ENCODE peak calls at places on chromosomes 1 and 21, in six cellular contexts. O is HepG2, I is COR-L47, W is NCI-H774, V is cardiac fibroblast, G is transverse colon. D is an unnamed sample.

GRCh38 chr1:55285849-55286248 is 70.7 kb upstream of the USP24 start:
- DNase-seq in O (no peak), I (peak), W (no peak), V (no peak), G (no peak), D (no peak)

GRCh38 chr1:193216920-193217319 is 30.5 kb upstream of the B3GALT2 start:
- DNase-seq in O (no peak), I (peak), W (no peak), V (no peak), G (no peak), D (no peak)

GRCh38 chr1:234839663-234840062 is 229.7 kb upstream of the IRF2BP2 start:
- DNase-seq in O (peak), I (no peak), W (no peak), V (no peak), G (no peak), D (peak)

GRCh38 chr1:207024202-207025143 is 8.1 kb downstream of the C1orf116 start:
- DNase-seq in O (no peak), I (no peak), W (no peak), V (peak), G (no peak), D (peak)

GRCh38 chr1:23021834-23022233 is 2.6 kb downstream of the KDM1A start:
- DNase-seq in O (no peak), I (no peak), W (no peak), V (no peak), G (no peak), D (no peak)

GRCh38 chr1:30232288-30232899 is 491.0 kb downstream of the MATN1 start:
- DNase-seq in O (peak), I (no peak), W (no peak), V (no peak), G (no peak), D (no peak)

GRCh38 chr1:100039571-100039970 is 69.8 kb downstream of the SLC35A3 start:
- DNase-seq in O (no peak), I (no peak), W (no peak), V (no peak), G (no peak), D (no peak)

GRCh38 chr1:152683846-152684245 is 2.1 kb upstream of the LCE2B start:
- DNase-seq in O (no peak), I (no peak), W (no peak), V (no peak), G (no peak), D (no peak)

GRCh38 chr1:15178571-15179484 is 25.3 kb downstream of the TMEM51 start:
- DNase-seq in O (no peak), I (peak), W (peak), V (peak), G (no peak), D (peak)

GRCh38 chr21:14602418-14602987 is 56.4 kb upstream of the SAMSN1 start:
- DNase-seq in O (no peak), I (no peak), W (no peak), V (no peak), G (no peak), D (no peak)

GRCh38 chr1:208160259-208160819 is 83.8 kb downstream of the PLXNA2 start:
- DNase-seq in O (no peak), I (no peak), W (no peak), V (no peak), G (no peak), D (no peak)

GRCh38 chr1:239044829-239045228 is 341.5 kb upstream of the CHRM3 start:
- DNase-seq in O (no peak), I (no peak), W (no peak), V (no peak), G (no peak), D (no peak)

GRCh38 chr1:47696911-47697441 is 259.1 kb downstream of the FOXD2 start:
- DNase-seq in O (peak), I (no peak), W (peak), V (no peak), G (peak), D (peak)

GRCh38 chr1:6506210-6507036 is 15.0 kb upstream of the PLEKHG5 start:
- DNase-seq in O (no peak), I (no peak), W (no peak), V (no peak), G (no peak), D (no peak)

GRCh38 chr1:239308701-239309333 is 77.6 kb upstream of the CHRM3 start:
- DNase-seq in O (no peak), I (no peak), W (no peak), V (peak), G (peak), D (peak)

D was measured in A172.